ENCODE peak calls at places on chromosomes 12 and 14, in seven cellular contexts. D is HL-60, A is prostate gland, S is K562, J is GM23338, R is transverse colon, T is HCT116. L is an unnamed sample.

GRCh38 chr12:46874642-46875041 is 48.8 kb upstream of the SLC38A4 start:
- DNase-seq in D (no peak), A (no peak), S (no peak), J (no peak), R (no peak), T (no peak), L (no peak)

GRCh38 chr14:36879558-36879957 is 217.9 kb downstream of the PAX9 start:
- DNase-seq in D (no peak), A (no peak), S (no peak), J (no peak), R (no peak), T (no peak), L (no peak)

GRCh38 chr14:20782280-20782890 is 1.3 kb downstream of the RNASE6 start:
- DNase-seq in D (no peak), A (peak; percentile 31), S (no peak), J (peak; percentile 40), R (no peak), T (no peak), L (no peak)

GRCh38 chr14:94113073-94113472 is 2.5 kb downstream of the IFI27 start:
- DNase-seq in D (no peak), A (no peak), S (no peak), J (no peak), R (no peak), T (no peak), L (no peak)

GRCh38 chr12:24839268-24839791 is 109.6 kb downstream of the BCAT1 start:
- DNase-seq in D (no peak), A (no peak), S (no peak), J (no peak), R (peak; percentile 14), T (no peak), L (no peak)

GRCh38 chr12:108745641-108746040 is 14.3 kb upstream of the CORO1C start:
- DNase-seq in D (no peak), A (no peak), S (no peak), J (no peak), R (no peak), T (no peak), L (no peak)

GRCh38 chr14:52044791-52045522 is 23.9 kb downstream of the NID2 start:
- DNase-seq in D (no peak), A (no peak), S (no peak), J (no peak), R (no peak), T (no peak), L (no peak)

GRCh38 chr14:92408186-92408585 is 85.2 kb downstream of the SLC24A4 start:
- DNase-seq in D (no peak), A (peak; percentile 48), S (no peak), J (no peak), R (no peak), T (no peak), L (no peak)

GRCh38 chr12:28872654-28873268 is 276.3 kb upstream of the FAR2 start:
- DNase-seq in D (peak; percentile 6), A (no peak), S (peak; percentile 37), J (peak; percentile 73), R (peak; percentile 9), T (peak; percentile 46), L (no peak)

GRCh38 chr14:80385340-80385739 is 174.0 kb upstream of the DIO2 start:
- DNase-seq in D (no peak), A (no peak), S (no peak), J (no peak), R (no peak), T (no peak), L (no peak)

GRCh38 chr12:47577213-47577612 is 128.6 kb downstream of the RPAP3 start:
- DNase-seq in D (no peak), A (no peak), S (no peak), J (no peak), R (no peak), T (no peak), L (no peak)

GRCh38 chr12:132197581-132198281 is 53.5 kb downstream of the NOC4L start:
- DNase-seq in D (no peak), A (no peak), S (no peak), J (no peak), R (no peak), T (no peak), L (no peak)

GRCh38 chr14:74038015-74038859 is 19.1 kb downstream of the BBOF1 start:
- DNase-seq in D (no peak), A (no peak), S (peak; percentile 28), J (peak; percentile 73), R (no peak), T (no peak), L (no peak)

GRCh38 chr12:121811434-121812319 is 7.9 kb downstream of the SETD1B start:
- DNase-seq in D (peak; percentile 81), A (peak; percentile 59), S (peak; percentile 82), J (peak; percentile 92), R (peak; percentile 77), T (no peak), L (peak; percentile 81)

GRCh38 chr12:126932156-126932555 is 1334.8 kb upstream of the TMEM132C start:
- DNase-seq in D (no peak), A (no peak), S (no peak), J (no peak), R (no peak), T (no peak), L (no peak)

GRCh38 chr14:99286761-99287160 is 14.8 kb upstream of the BCL11B start:
- DNase-seq in D (no peak), A (no peak), S (no peak), J (no peak), R (no peak), T (no peak), L (no peak)

GRCh38 chr12:96020314-96021003 is 14.9 kb downstream of the LTA4H start:
- DNase-seq in D (no peak), A (no peak), S (no peak), J (no peak), R (no peak), T (no peak), L (no peak)

GRCh38 chr12:124786065-124786964 is 77.3 kb downstream of the SCARB1 start:
- DNase-seq in D (no peak), A (peak; percentile 89), S (peak; percentile 44), J (peak; percentile 95), R (peak; percentile 53), T (no peak), L (no peak)

GRCh38 chr12:39236994-39237393 is 205.9 kb downstream of the KIF21A start:
- DNase-seq in D (no peak), A (no peak), S (no peak), J (no peak), R (no peak), T (no peak), L (no peak)

GRCh38 chr14:21191261-21191808 is 35.5 kb upstream of the OR5AU1 start:
- DNase-seq in D (no peak), A (no peak), S (no peak), J (no peak), R (no peak), T (no peak), L (no peak)

GRCh38 chr14:90722590-90722989 is 93.6 kb downstream of the TTC7B start:
- DNase-seq in D (peak; percentile 6), A (no peak), S (no peak), J (no peak), R (no peak), T (no peak), L (no peak)

GRCh38 chr12:52156757-52157565 is 34.9 kb downstream of the KRT80 start:
- DNase-seq in D (peak; percentile 41), A (peak; percentile 77), S (peak; percentile 86), J (peak; percentile 92), R (peak; percentile 83), T (no peak), L (peak; percentile 80)

GRCh38 chr12:52152905-52153317 is 38.9 kb downstream of the KRT80 start:
- DNase-seq in D (no peak), A (no peak), S (no peak), J (no peak), R (no peak), T (no peak), L (no peak)

GRCh38 chr12:52157566-52158150 is 34.2 kb downstream of the KRT80 start:
- DNase-seq in D (no peak), A (no peak), S (no peak), J (no peak), R (no peak), T (no peak), L (no peak)

GRCh38 chr12:52156310-52156709 is 35.5 kb downstream of the KRT80 start:
- DNase-seq in D (no peak), A (no peak), S (no peak), J (no peak), R (no peak), T (no peak), L (no peak)

GRCh38 chr12:52155048-52155868 is 36.6 kb downstream of the KRT80 start:
- DNase-seq in D (no peak), A (peak; percentile 69), S (no peak), J (no peak), R (no peak), T (no peak), L (peak; percentile 53)
- TF ChIP-seq POLR2AphosphoS5 in D (no peak), A (peak; percentile 62), S (no peak), J (no peak), R (peak; percentile 18), T (no peak), L (peak; percentile 38)

DNA sequence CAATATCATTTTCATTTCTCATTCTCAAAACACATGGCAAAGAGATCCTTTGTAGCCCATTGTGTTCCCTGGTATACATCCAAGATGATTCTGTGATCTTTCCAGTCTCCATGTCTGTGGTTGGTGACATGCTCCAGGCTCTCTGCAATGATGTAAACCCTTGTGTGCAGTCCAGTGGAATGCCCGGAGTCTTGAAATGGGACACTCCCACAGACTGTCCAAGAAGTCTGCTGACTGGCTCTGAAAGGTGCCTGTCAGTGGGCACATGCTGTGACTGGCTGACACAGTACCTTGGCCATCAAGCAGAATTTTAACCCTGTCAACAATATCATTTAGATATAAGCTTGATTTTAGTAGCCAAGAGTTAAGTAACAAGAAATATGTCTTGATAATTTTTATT is 96.0 kb downstream of the FIGNL2 start:
- DNase-seq in D (no peak), A (no peak), S (peak; percentile 25), J (no peak), R (peak; percentile 27), T (no peak), L (no peak)
- TF ChIP-seq POLR2AphosphoS5 in D (no peak), A (no peak), S (no peak), J (no peak), R (peak; percentile 58), T (no peak), L (no peak)

GRCh38 chr12:6463211-6463610 is 7.3 kb downstream of the VAMP1 start:
- DNase-seq in D (no peak), A (no peak), S (no peak), J (no peak), R (no peak), T (no peak), L (no peak)
- TF ChIP-seq POLR2AphosphoS5 in D (no peak), A (no peak), S (no peak), J (no peak), R (no peak), T (no peak), L (no peak)

GRCh38 chr12:119383206-119383605 is 48.7 kb downstream of the CCDC60 start:
- DNase-seq in D (no peak), A (no peak), S (peak; percentile 55), J (no peak), R (no peak), T (no peak), L (no peak)

GRCh38 chr12:119381471-119382235 is 47.1 kb downstream of the CCDC60 start:
- DNase-seq in D (no peak), A (no peak), S (no peak), J (no peak), R (no peak), T (no peak), L (no peak)

DNA sequence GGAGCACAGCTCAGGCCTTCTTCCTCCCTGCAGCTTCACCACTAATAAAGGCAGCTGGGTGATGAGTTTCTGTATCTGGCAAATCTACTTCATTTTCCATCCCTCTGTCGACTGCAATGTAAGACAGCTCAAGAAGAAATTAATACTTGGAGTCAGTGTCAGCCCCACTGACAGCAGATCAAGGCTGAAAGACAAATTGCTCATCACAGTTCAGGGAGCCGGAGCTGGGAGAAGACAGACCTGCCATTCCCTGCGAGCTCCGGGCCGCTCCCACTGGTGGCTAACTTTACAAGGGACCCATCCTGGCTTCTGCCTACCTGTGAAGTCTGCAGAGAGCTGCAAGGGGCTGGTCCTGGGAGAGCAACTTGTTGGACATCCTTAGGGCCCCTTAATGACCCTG is 49.8 kb downstream of the CCDC60 start:
- DNase-seq in D (no peak), A (no peak), S (no peak), J (no peak), R (no peak), T (no peak), L (no peak)
- TF ChIP-seq POLR2AphosphoS5 in D (no peak), A (no peak), S (no peak), J (no peak), R (no peak), T (no peak), L (no peak)